ENCODE peak calls at places on chromosomes 4 and X, in six cellular contexts. One of them, this sample, is unnamed.

GRCh38 chr4:41692717-41693345 is 55.7 kb downstream of the PHOX2B start:
- DNase-seq in H1: peak; percentile 72
- DNase-seq in K562: peak; percentile 70
- DNase-seq in HepG2: peak; percentile 30
- DNase-seq in GM12878: no peak
- DNase-seq in SK-N-SH: peak; percentile 45
- DNase-seq in this sample: peak; percentile 20

GRCh38 chr4:121633642-121634041 is 63.1 kb downstream of the ANXA5 start:
- DNase-seq in GM12878: no peak
- DNase-seq in H1: no peak
- DNase-seq in SK-N-SH: no peak
- DNase-seq in HepG2: no peak
- DNase-seq in K562: no peak
- DNase-seq in this sample: no peak

GRCh38 chrX:96683997-96684338 is 674 bp upstream of the DIAPH2 start:
- DNase-seq in SK-N-SH: no peak
- DNase-seq in H1: no peak
- DNase-seq in GM12878: no peak
- DNase-seq in HepG2: peak; percentile 0
- DNase-seq in K562: no peak
- DNase-seq in this sample: no peak

GRCh38 chr4:183140911-183141320 is 41.9 kb downstream of the WWC2 start:
- DNase-seq in H1: no peak
- DNase-seq in K562: no peak
- DNase-seq in HepG2: no peak
- DNase-seq in GM12878: no peak
- DNase-seq in SK-N-SH: no peak
- DNase-seq in this sample: no peak

GRCh38 chrX:39427492-39428289 is 626.4 kb downstream of the MID1IP1 start:
- DNase-seq in HepG2: no peak
- DNase-seq in GM12878: no peak
- DNase-seq in K562: no peak
- DNase-seq in SK-N-SH: no peak
- DNase-seq in H1: no peak
- DNase-seq in this sample: no peak

GRCh38 chrX:142054094-142054493 is 150.4 kb downstream of the MAGEC1 start:
- DNase-seq in HepG2: no peak
- DNase-seq in GM12878: no peak
- DNase-seq in H1: no peak
- DNase-seq in SK-N-SH: no peak
- DNase-seq in K562: no peak
- DNase-seq in this sample: no peak

GRCh38 chrX:100973411-100973810 is 3.9 kb downstream of the ARL13A start:
- DNase-seq in K562: no peak
- DNase-seq in H1: no peak
- DNase-seq in GM12878: no peak
- DNase-seq in HepG2: no peak
- DNase-seq in SK-N-SH: no peak
- DNase-seq in this sample: no peak

GRCh38 chrX:42615161-42615563 is 162.8 kb downstream of the PPP1R2C start:
- DNase-seq in K562: no peak
- DNase-seq in HepG2: no peak
- DNase-seq in SK-N-SH: no peak
- DNase-seq in GM12878: no peak
- DNase-seq in H1: peak; percentile 47
- DNase-seq in this sample: peak; percentile 13

GRCh38 chrX:20595928-20596550 is 329.3 kb upstream of the RPS6KA3 start:
- DNase-seq in H1: no peak
- DNase-seq in GM12878: no peak
- DNase-seq in HepG2: no peak
- DNase-seq in K562: no peak
- DNase-seq in SK-N-SH: no peak
- DNase-seq in this sample: no peak

GRCh38 chr4:143253156-143253555 is 68.4 kb downstream of the USP38 start:
- DNase-seq in GM12878: no peak
- DNase-seq in H1: no peak
- DNase-seq in SK-N-SH: no peak
- DNase-seq in K562: no peak
- DNase-seq in HepG2: no peak
- DNase-seq in this sample: no peak

GRCh38 chr4:143489116-143489515 is 24.4 kb upstream of the SMARCA5 start:
- DNase-seq in GM12878: no peak
- DNase-seq in K562: no peak
- DNase-seq in HepG2: no peak
- DNase-seq in SK-N-SH: no peak
- DNase-seq in H1: no peak
- DNase-seq in this sample: no peak

GRCh38 chr4:20192754-20193521 is 58.8 kb upstream of the SLIT2 start:
- DNase-seq in K562: no peak
- DNase-seq in H1: no peak
- DNase-seq in SK-N-SH: no peak
- DNase-seq in GM12878: no peak
- DNase-seq in HepG2: no peak
- DNase-seq in this sample: no peak

GRCh38 chr4:147717878-147718277 is 14.0 kb upstream of the ARHGAP10 start:
- DNase-seq in GM12878: no peak
- DNase-seq in K562: no peak
- DNase-seq in H1: no peak
- DNase-seq in SK-N-SH: no peak
- DNase-seq in HepG2: no peak
- DNase-seq in this sample: no peak

GRCh38 chr4:84912741-84913140 is 53.7 kb downstream of the WDFY3 start:
- DNase-seq in HepG2: no peak
- DNase-seq in H1: no peak
- DNase-seq in GM12878: no peak
- DNase-seq in SK-N-SH: no peak
- DNase-seq in K562: no peak
- DNase-seq in this sample: no peak

GRCh38 chr4:163111588-163111987 is 55.1 kb downstream of the NAF1 start:
- DNase-seq in H1: no peak
- DNase-seq in SK-N-SH: peak; percentile 2
- DNase-seq in HepG2: no peak
- DNase-seq in GM12878: no peak
- DNase-seq in K562: no peak
- DNase-seq in this sample: no peak

GRCh38 chrX:68995780-68996551 is 167.1 kb downstream of the EFNB1 start:
- DNase-seq in GM12878: no peak
- DNase-seq in K562: no peak
- DNase-seq in HepG2: peak; percentile 3
- DNase-seq in H1: peak; percentile 30
- DNase-seq in SK-N-SH: no peak
- DNase-seq in this sample: no peak

GRCh38 chr4:33200377-33200776 is 2480.2 kb downstream of the PCDH7 start:
- DNase-seq in SK-N-SH: no peak
- DNase-seq in HepG2: no peak
- DNase-seq in K562: no peak
- DNase-seq in GM12878: no peak
- DNase-seq in H1: no peak
- DNase-seq in this sample: no peak

GRCh38 chrX:131747173-131747572 is 203.3 kb downstream of the OR13H1 start:
- DNase-seq in K562: no peak
- DNase-seq in SK-N-SH: peak; percentile 39
- DNase-seq in H1: no peak
- DNase-seq in GM12878: peak; percentile 98
- DNase-seq in HepG2: no peak
- DNase-seq in this sample: no peak

GRCh38 chrX:155242300-155242699 is 22.0 kb downstream of the RAB39B start:
- DNase-seq in HepG2: no peak
- DNase-seq in SK-N-SH: no peak
- DNase-seq in K562: no peak
- DNase-seq in GM12878: no peak
- DNase-seq in H1: no peak
- DNase-seq in this sample: peak; percentile 78

GRCh38 chr4:156774422-156774821 is 197.2 kb downstream of the PDGFC start:
- DNase-seq in K562: no peak
- DNase-seq in SK-N-SH: no peak
- DNase-seq in GM12878: no peak
- DNase-seq in H1: no peak
- DNase-seq in HepG2: peak; percentile 34
- DNase-seq in this sample: no peak

GRCh38 chr4:129335263-129335662 is 239.3 kb downstream of the C4orf33 start:
- DNase-seq in SK-N-SH: no peak
- DNase-seq in K562: no peak
- DNase-seq in H1: no peak
- DNase-seq in GM12878: no peak
- DNase-seq in HepG2: no peak
- DNase-seq in this sample: no peak

GRCh38 chrX:120251471-120252011 is 929 bp downstream of the ZBTB33 start:
- DNase-seq in GM12878: no peak
- DNase-seq in HepG2: peak; percentile 3
- DNase-seq in K562: peak; percentile 19
- DNase-seq in SK-N-SH: peak; percentile 40
- DNase-seq in H1: no peak
- DNase-seq in this sample: peak; percentile 55

GRCh38 chr4:5945936-5946335 is 53.0 kb upstream of the CRMP1 start:
- DNase-seq in SK-N-SH: no peak
- DNase-seq in GM12878: no peak
- DNase-seq in HepG2: no peak
- DNase-seq in K562: no peak
- DNase-seq in H1: no peak
- DNase-seq in this sample: no peak

GRCh38 chr4:1072830-1073446 is 40.4 kb downstream of the RNF212 start:
- DNase-seq in HepG2: peak; percentile 72
- DNase-seq in H1: peak; percentile 67
- DNase-seq in SK-N-SH: peak; percentile 61
- DNase-seq in GM12878: no peak
- DNase-seq in K562: peak; percentile 40
- DNase-seq in this sample: peak; percentile 71

GRCh38 chr4:3688018-3688998 is 77.9 kb upstream of the ADRA2C start:
- DNase-seq in SK-N-SH: no peak
- DNase-seq in HepG2: no peak
- DNase-seq in H1: no peak
- DNase-seq in GM12878: no peak
- DNase-seq in K562: no peak
- DNase-seq in this sample: no peak

GRCh38 chrX:21800344-21800770 is 39.1 kb upstream of the MBTPS2 start:
- DNase-seq in H1: no peak
- DNase-seq in SK-N-SH: no peak
- DNase-seq in HepG2: no peak
- DNase-seq in GM12878: no peak
- DNase-seq in K562: no peak
- DNase-seq in this sample: no peak

GRCh38 chrX:132924426-132924825 is 34.0 kb downstream of the HS6ST2 start:
- DNase-seq in GM12878: no peak
- DNase-seq in H1: no peak
- DNase-seq in HepG2: no peak
- DNase-seq in SK-N-SH: no peak
- DNase-seq in K562: no peak
- DNase-seq in this sample: no peak

GRCh38 chr4:129362685-129363274 is 266.8 kb downstream of the C4orf33 start:
- DNase-seq in H1: peak; percentile 54
- DNase-seq in SK-N-SH: peak; percentile 51
- DNase-seq in K562: peak; percentile 56
- DNase-seq in GM12878: peak; percentile 13
- DNase-seq in HepG2: peak; percentile 50
- DNase-seq in this sample: peak; percentile 44

GRCh38 chr4:40196724-40197281 is at the start of gene RHOH:
- DNase-seq in GM12878: no peak
- DNase-seq in SK-N-SH: no peak
- DNase-seq in HepG2: no peak
- DNase-seq in K562: no peak
- DNase-seq in H1: peak; percentile 58
- DNase-seq in this sample: peak; percentile 18
- H3K27ac ChIP-seq in GM12878: peak within 1 kb of the TSS; percentile 92
- H3K27ac ChIP-seq in SK-N-SH: no peak within 1 kb of the TSS
- H3K27ac ChIP-seq in HepG2: no peak within 1 kb of the TSS
- H3K27ac ChIP-seq in K562: peak within 1 kb of the TSS; percentile 85
- H3K27ac ChIP-seq in H1: peak within 1 kb of the TSS; percentile 88
- H3K27ac ChIP-seq in this sample: peak within 1 kb of the TSS; percentile 82

GRCh38 chrX:2989565-2989964 is 16.8 kb upstream of the ARSH start:
- DNase-seq in SK-N-SH: no peak
- DNase-seq in K562: no peak
- DNase-seq in GM12878: no peak
- DNase-seq in HepG2: no peak
- DNase-seq in H1: no peak
- DNase-seq in this sample: no peak
- TF ChIP-seq POLR2AphosphoS5 in SK-N-SH: no peak
- TF ChIP-seq POLR2AphosphoS5 in K562: no peak
- TF ChIP-seq POLR2AphosphoS5 in GM12878: no peak
- TF ChIP-seq POLR2AphosphoS5 in HepG2: no peak
- TF ChIP-seq POLR2AphosphoS5 in H1: no peak
- TF ChIP-seq POLR2AphosphoS5 in this sample: no peak

GRCh38 chr4:62909238-62909637 is 1500.0 kb downstream of the TECRL start:
- DNase-seq in H1: no peak
- DNase-seq in K562: no peak
- DNase-seq in HepG2: no peak
- DNase-seq in GM12878: no peak
- DNase-seq in SK-N-SH: no peak
- DNase-seq in this sample: no peak
- TF ChIP-seq GABPA in H1: no peak
- TF ChIP-seq GABPA in K562: no peak
- TF ChIP-seq GABPA in HepG2: no peak
- TF ChIP-seq GABPA in GM12878: no peak
- TF ChIP-seq GABPA in SK-N-SH: no peak
- TF ChIP-seq GABPA in this sample: no peak

GRCh38 chr4:152535236-152535902 is 523 bp downstream of the FBXW7 start:
- DNase-seq in SK-N-SH: peak; percentile 64
- DNase-seq in H1: peak; percentile 49
- DNase-seq in GM12878: no peak
- DNase-seq in HepG2: no peak
- DNase-seq in K562: peak; percentile 46
- DNase-seq in this sample: no peak

GRCh38 chr4:152537881-152538280 is 2.0 kb upstream of the FBXW7 start:
- DNase-seq in SK-N-SH: no peak
- DNase-seq in GM12878: no peak
- DNase-seq in H1: no peak
- DNase-seq in HepG2: no peak
- DNase-seq in K562: no peak
- DNase-seq in this sample: no peak

GRCh38 chr4:152534541-152535231 is 1.2 kb downstream of the FBXW7 start:
- DNase-seq in K562: peak; percentile 25
- DNase-seq in H1: peak; percentile 58
- DNase-seq in HepG2: no peak
- DNase-seq in SK-N-SH: peak; percentile 52
- DNase-seq in GM12878: no peak
- DNase-seq in this sample: peak; percentile 43

GRCh38 chr4:152535903-152536544 is at the start of gene FBXW7:
- DNase-seq in HepG2: peak; percentile 98
- DNase-seq in SK-N-SH: peak; percentile 97
- DNase-seq in GM12878: peak; percentile 98
- DNase-seq in K562: peak; percentile 95
- DNase-seq in H1: peak; percentile 99
- DNase-seq in this sample: peak; percentile 99

DNA sequence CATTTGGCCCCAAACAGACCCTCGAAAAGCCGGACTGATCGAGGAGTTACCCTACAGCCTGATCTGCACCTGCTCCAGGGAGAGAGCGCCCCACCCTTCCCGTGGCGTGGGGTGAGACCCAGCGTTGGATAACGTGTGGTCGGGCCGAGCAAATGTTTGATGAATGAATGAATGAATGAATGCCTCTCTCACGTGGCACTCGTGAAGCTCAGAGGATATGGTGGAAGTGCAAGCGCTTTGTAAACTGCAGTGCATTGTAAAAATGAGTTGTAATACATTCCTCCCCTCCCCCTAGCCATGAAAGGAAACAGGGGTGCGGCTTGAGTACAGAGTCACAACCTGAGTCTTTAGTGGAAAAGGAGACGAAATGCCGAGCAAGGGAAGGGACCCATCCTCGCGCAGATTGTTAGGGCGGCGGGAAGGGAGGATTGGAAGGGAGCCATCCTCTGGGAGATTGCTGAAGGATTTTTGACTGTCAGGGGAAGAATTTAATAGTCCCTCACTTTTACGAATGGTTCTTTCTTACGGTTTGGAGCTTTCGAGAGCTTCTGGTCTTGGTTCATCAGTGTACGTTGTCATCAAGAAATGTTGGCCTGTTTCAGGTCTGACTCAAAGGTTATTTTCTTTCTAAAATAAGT is 772 bp upstream of the FBXW7 start:
- DNase-seq in H1: no peak
- DNase-seq in GM12878: no peak
- DNase-seq in SK-N-SH: peak; percentile 52
- DNase-seq in HepG2: peak; percentile 50
- DNase-seq in K562: peak; percentile 30
- DNase-seq in this sample: no peak
- H3K27ac ChIP-seq in H1: peak overlapping the region; percentile 90
- H3K27ac ChIP-seq in GM12878: peak overlapping the region; percentile 96
- H3K27ac ChIP-seq in SK-N-SH: peak overlapping the region; percentile 91
- H3K27ac ChIP-seq in HepG2: peak overlapping the region; percentile 97
- H3K27ac ChIP-seq in K562: peak overlapping the region; percentile 93
- H3K27ac ChIP-seq in this sample: peak overlapping the region; percentile 92